ENCODE peak calls at places on chromosomes 5 and 9, in four cellular contexts. O is MM.1S, Q is GM23248, H is SK-N-SH. R is an unnamed sample. For H3K9me2, the result is how much of the 10 kb centered on the place peaks cover.

GRCh38 chr5:100311811-100312210 is 223.4 kb upstream of the FAM174A start:
- DNase-seq in O (peak), Q (no peak), H (no peak), R (no peak)

GRCh38 chr9:136403538-136403914 is 3.6 kb upstream of the SNAPC4 start:
- DNase-seq in O (no peak), Q (no peak), H (no peak), R (no peak)

GRCh38 chr9:125233678-125234077 is 7.5 kb downstream of the HSPA5 start:
- DNase-seq in O (no peak), Q (peak), H (no peak), R (peak)

GRCh38 chr9:107487521-107488399 is 1.8 kb downstream of the KLF4 start:
- DNase-seq in O (no peak), Q (peak), H (peak), R (peak)

GRCh38 chr9:21402387-21403247 is 6.3 kb upstream of the IFNA8 start:
- DNase-seq in O (no peak), Q (peak), H (peak), R (no peak)

GRCh38 chr9:70601000-70601929 is 186.8 kb upstream of the KLF9 start:
- DNase-seq in O (no peak), Q (peak), H (peak), R (no peak)

GRCh38 chr9:76023715-76024195 is 133.3 kb downstream of the PCSK5 start:
- DNase-seq in O (peak), Q (no peak), H (no peak), R (no peak)

GRCh38 chr5:79886940-79887339 is 104.1 kb downstream of the MTX3 start:
- DNase-seq in O (peak), Q (no peak), H (no peak), R (no peak)

GRCh38 chr9:119853126-119853525 is 483.9 kb upstream of the BRINP1 start:
- DNase-seq in O (no peak), Q (no peak), H (no peak), R (no peak)

GRCh38 chr5:96885518-96886338 is 9.4 kb downstream of the ERAP2 start:
- DNase-seq in O (peak), Q (no peak), H (no peak), R (no peak)

GRCh38 chr5:6766558-6767191 is 53.4 kb downstream of the TENT4A start:
- DNase-seq in O (no peak), Q (peak), H (peak), R (peak)

GRCh38 chr5:4192111-4192510 is 596.5 kb downstream of the IRX1 start:
- DNase-seq in O (no peak), Q (no peak), H (no peak), R (no peak)

GRCh38 chr5:140575309-140575708 is 10.7 kb downstream of the SLC35A4 start:
- DNase-seq in O (no peak), Q (peak), H (no peak), R (no peak)

GRCh38 chr5:31481531-31481930 is 50.4 kb downstream of the DROSHA start:
- DNase-seq in O (no peak), Q (no peak), H (no peak), R (no peak)
- H2AFZ ChIP-seq in O (no peak), Q (peak), H (no peak), R (no peak)

GRCh38 chr9:82890865-82891264 is 172.1 kb downstream of the RASEF start:
- DNase-seq in O (no peak), Q (no peak), H (no peak), R (no peak)

GRCh38 chr9:82891321-82891720 is 171.6 kb downstream of the RASEF start:
- DNase-seq in O (no peak), Q (no peak), H (no peak), R (no peak)

GRCh38 chr9:82890401-82890800 is 172.5 kb downstream of the RASEF start:
- DNase-seq in O (no peak), Q (no peak), H (no peak), R (no peak)

GRCh38 chr9:82894961-82895902 is 167.7 kb downstream of the RASEF start:
- DNase-seq in O (no peak), Q (no peak), H (peak), R (no peak)

GRCh38 chr9:82893549-82893948 is 169.4 kb downstream of the RASEF start:
- DNase-seq in O (no peak), Q (no peak), H (no peak), R (no peak)
- H3K9me2 ChIP-seq in O (under half), Q (under half), H (under half), R (under half)

GRCh38 chr9:101027733-101028345 is 688 bp upstream of the PLPPR1 start:
- DNase-seq in O (no peak), Q (no peak), H (no peak), R (no peak)
- H3K27ac ChIP-seq in O (no peak), Q (no peak), H (no peak), R (no peak)

DNA sequence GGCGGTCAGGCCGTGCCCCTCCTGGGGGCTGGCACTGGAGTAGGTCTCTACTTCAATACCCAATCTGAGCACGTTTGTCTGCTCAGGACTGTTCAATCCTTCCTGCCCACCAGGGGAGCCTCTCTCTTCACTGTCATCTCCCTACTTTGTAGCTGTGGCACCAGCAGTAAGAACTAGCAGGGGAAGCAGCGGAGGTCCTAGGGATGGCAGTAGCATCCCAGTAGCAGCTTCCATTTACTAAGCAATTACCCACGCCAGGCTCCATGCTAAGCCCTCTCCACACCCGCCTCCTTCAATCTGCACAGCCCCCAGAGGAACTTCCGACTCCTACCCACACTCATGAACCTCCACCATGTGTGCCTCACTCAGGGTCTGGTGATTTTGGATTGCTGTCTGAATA is 31.7 kb downstream of the FSTL4 start:
- DNase-seq in O (no peak), Q (no peak), H (no peak), R (no peak)
- H2AFZ ChIP-seq in O (no peak), Q (no peak), H (no peak), R (no peak)